ENCODE peak calls at places on chromosome 11, in eight cellular contexts. N, Y, C, J, L, E, H and T are unnamed samples.

GRCh38 chr11:47797633-47798032 is 30.5 kb upstream of the FNBP4 start:
- ATAC-seq in N (no peak), Y (peak), C (no peak), J (peak), L (peak), E (no peak), H (no peak), T (no peak)

GRCh38 chr11:17294033-17294432 is 17.5 kb downstream of the NUCB2 start:
- ATAC-seq in N (no peak), Y (no peak), C (no peak), J (no peak), L (no peak), E (no peak), H (no peak), T (no peak)

GRCh38 chr11:34636127-34636526 is 15.2 kb downstream of the EHF start:
- ATAC-seq in N (no peak), Y (no peak), C (no peak), J (no peak), L (no peak), E (no peak), H (no peak), T (no peak)

GRCh38 chr11:34188181-34188580 is 82.8 kb downstream of the NAT10 start:
- ATAC-seq in N (no peak), Y (no peak), C (peak), J (no peak), L (no peak), E (no peak), H (no peak), T (no peak)

GRCh38 chr11:85742873-85743275 is 56.9 kb upstream of the CCDC89 start:
- ATAC-seq in N (no peak), Y (peak), C (peak), J (peak), L (no peak), E (no peak), H (no peak), T (no peak)

GRCh38 chr11:59429924-59430516 is 3.8 kb upstream of the OR5A2 start:
- ATAC-seq in N (no peak), Y (peak), C (peak), J (peak), L (no peak), E (peak), H (no peak), T (no peak)

GRCh38 chr11:69360606-69361005 is 66.7 kb downstream of the MYEOV start:
- ATAC-seq in N (no peak), Y (no peak), C (no peak), J (no peak), L (no peak), E (no peak), H (no peak), T (no peak)

GRCh38 chr11:86062719-86063118 is 6.2 kb downstream of the PICALM start:
- ATAC-seq in N (no peak), Y (no peak), C (peak), J (no peak), L (peak), E (no peak), H (peak), T (peak)

GRCh38 chr11:104564921-104565580 is 333.2 kb downstream of the CASP12 start:
- ATAC-seq in N (no peak), Y (no peak), C (peak), J (no peak), L (no peak), E (no peak), H (no peak), T (no peak)

GRCh38 chr11:121358775-121359174 is 66.2 kb downstream of the SC5D start:
- ATAC-seq in N (no peak), Y (no peak), C (no peak), J (no peak), L (no peak), E (no peak), H (peak), T (no peak)

GRCh38 chr11:113160652-113161051 is 153.7 kb upstream of the TTC12 start:
- ATAC-seq in N (no peak), Y (no peak), C (no peak), J (no peak), L (no peak), E (no peak), H (no peak), T (no peak)

GRCh38 chr11:69374110-69374981 is 80.4 kb downstream of the MYEOV start:
- ATAC-seq in N (no peak), Y (no peak), C (no peak), J (no peak), L (no peak), E (peak), H (no peak), T (no peak)

GRCh38 chr11:119298726-119299125 is 18.2 kb downstream of the MCAM start:
- ATAC-seq in N (no peak), Y (no peak), C (no peak), J (no peak), L (no peak), E (no peak), H (peak), T (peak)

GRCh38 chr11:12179019-12179418 is 68.6 kb downstream of the MICAL2 start:
- ATAC-seq in N (no peak), Y (no peak), C (peak), J (no peak), L (no peak), E (peak), H (peak), T (no peak)

GRCh38 chr11:3969613-3970012 is 114.1 kb downstream of the STIM1 start:
- ATAC-seq in N (no peak), Y (no peak), C (no peak), J (no peak), L (no peak), E (no peak), H (no peak), T (peak)

GRCh38 chr11:81749245-81749644 is 984.4 kb downstream of the FAM181B start:
- ATAC-seq in N (no peak), Y (no peak), C (no peak), J (no peak), L (no peak), E (no peak), H (no peak), T (no peak)

GRCh38 chr11:111352935-111353695 is 26.0 kb downstream of the POU2AF1 start:
- ATAC-seq in N (no peak), Y (no peak), C (peak), J (no peak), L (no peak), E (no peak), H (peak), T (no peak)

GRCh38 chr11:6647282-6647679 is 8.3 kb downstream of the DCHS1 start:
- ATAC-seq in N (no peak), Y (no peak), C (peak), J (no peak), L (no peak), E (no peak), H (peak), T (peak)

GRCh38 chr11:17751558-17751957 is 17.0 kb downstream of the KCNC1 start:
- ATAC-seq in N (no peak), Y (no peak), C (no peak), J (no peak), L (no peak), E (no peak), H (no peak), T (no peak)

GRCh38 chr11:60761436-60762190 is 4.9 kb downstream of the MS4A15 start:
- ATAC-seq in N (no peak), Y (no peak), C (no peak), J (no peak), L (no peak), E (no peak), H (no peak), T (no peak)

GRCh38 chr11:57479925-57480324 is 19.6 kb downstream of the RTN4RL2 start:
- ATAC-seq in N (peak), Y (peak), C (no peak), J (no peak), L (peak), E (peak), H (no peak), T (no peak)

GRCh38 chr11:1151366-1152315 is 6.1 kb upstream of the MUC5AC start:
- ATAC-seq in N (peak), Y (no peak), C (no peak), J (peak), L (no peak), E (no peak), H (peak), T (no peak)

GRCh38 chr11:48182860-48183526 is 33.6 kb upstream of the OR4B1 start:
- ATAC-seq in N (no peak), Y (no peak), C (no peak), J (no peak), L (no peak), E (no peak), H (peak), T (no peak)

GRCh38 chr11:65375012-65375411 is 7.4 kb downstream of the SLC25A45 start:
- ATAC-seq in N (no peak), Y (no peak), C (no peak), J (no peak), L (no peak), E (no peak), H (no peak), T (no peak)

GRCh38 chr11:112795142-112795815 is 165.9 kb upstream of the NCAM1 start:
- ATAC-seq in N (peak), Y (peak), C (peak), J (peak), L (no peak), E (peak), H (peak), T (no peak)

GRCh38 chr11:47160753-47161133 is 15.9 kb downstream of the ARFGAP2 start:
- ATAC-seq in N (peak), Y (peak), C (no peak), J (no peak), L (peak), E (peak), H (peak), T (no peak)

GRCh38 chr11:18853086-18853720 is 61.6 kb upstream of the PTPN5 start:
- ATAC-seq in N (peak), Y (peak), C (peak), J (peak), L (no peak), E (peak), H (no peak), T (no peak)

GRCh38 chr11:84316866-84317560 is 1030.8 kb upstream of the CCDC90B start:
- ATAC-seq in N (peak), Y (peak), C (peak), J (no peak), L (no peak), E (no peak), H (peak), T (peak)

GRCh38 chr11:108596701-108597100 is 3.1 kb upstream of the EXPH5 start:
- ATAC-seq in N (no peak), Y (no peak), C (no peak), J (no peak), L (no peak), E (no peak), H (no peak), T (no peak)

GRCh38 chr11:108727665-108728064 is 62.8 kb downstream of the DDX10 start:
- ATAC-seq in N (no peak), Y (no peak), C (no peak), J (no peak), L (no peak), E (no peak), H (no peak), T (no peak)

GRCh38 chr11:65435981-65436411 is 13.4 kb downstream of the NEAT1 start:
- ATAC-seq in N (peak), Y (peak), C (peak), J (peak), L (no peak), E (peak), H (peak), T (peak)

GRCh38 chr11:9571071-9571765 is 2.3 kb upstream of the WEE1 start:
- ATAC-seq in N (no peak), Y (no peak), C (no peak), J (no peak), L (no peak), E (no peak), H (no peak), T (no peak)

GRCh38 chr11:57648791-57649735 is 649 bp downstream of the YPEL4 start:
- ATAC-seq in N (peak), Y (no peak), C (no peak), J (peak), L (no peak), E (no peak), H (no peak), T (no peak)

GRCh38 chr11:102546427-102546826 is 15.9 kb upstream of the MMP7 start:
- ATAC-seq in N (no peak), Y (no peak), C (no peak), J (no peak), L (no peak), E (no peak), H (no peak), T (no peak)

GRCh38 chr11:94326947-94327346 is 22.6 kb downstream of the IZUMO1R start:
- ATAC-seq in N (no peak), Y (no peak), C (no peak), J (no peak), L (no peak), E (no peak), H (no peak), T (no peak)

GRCh38 chr11:111393096-111393495 is 14.0 kb upstream of the POU2AF1 start:
- ATAC-seq in N (no peak), Y (no peak), C (no peak), J (no peak), L (no peak), E (no peak), H (no peak), T (no peak)

GRCh38 chr11:13883042-13883441 is 79.5 kb upstream of the SPON1 start:
- ATAC-seq in N (no peak), Y (no peak), C (peak), J (no peak), L (peak), E (peak), H (no peak), T (no peak)

GRCh38 chr11:134069996-134070845 is 1.3 kb downstream of the JAM3 start:
- ATAC-seq in N (no peak), Y (no peak), C (no peak), J (no peak), L (no peak), E (no peak), H (no peak), T (no peak)
- H3K4me3 ChIP-seq in N (no peak), Y (no peak), C (peak), J (no peak), L (no peak), E (no peak), H (no peak), T (peak)

DNA sequence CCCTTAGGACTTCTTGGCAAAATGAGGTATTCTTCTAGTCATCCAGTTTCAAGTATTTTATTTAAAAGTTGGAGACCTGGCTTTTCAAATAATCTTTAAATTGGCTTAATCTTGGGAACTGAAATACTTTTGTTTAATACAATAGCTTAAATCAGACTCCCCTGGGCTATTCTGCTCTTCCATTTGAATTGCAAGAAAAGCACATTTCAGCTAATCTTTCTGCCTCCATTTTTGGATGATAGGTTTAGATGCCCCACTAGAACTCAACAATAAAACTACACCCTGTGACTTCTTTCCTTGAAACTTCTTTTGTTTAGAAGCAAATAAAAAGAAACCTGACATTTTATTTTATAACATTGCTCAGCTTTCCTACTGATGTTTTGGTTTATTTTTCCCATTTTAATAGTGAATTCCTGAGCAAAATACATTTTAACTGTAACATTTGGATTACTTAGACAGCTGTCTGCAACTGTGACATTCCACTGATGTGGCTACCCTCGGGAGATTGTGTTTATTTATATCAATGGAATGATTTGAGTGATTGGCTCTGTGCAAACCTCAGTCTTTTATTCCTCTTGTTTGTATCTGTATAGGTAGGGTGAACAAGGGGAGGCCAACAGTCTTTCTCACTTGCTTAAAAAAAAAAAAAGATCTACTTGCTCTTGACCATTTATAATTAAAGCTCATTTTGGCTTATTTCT is 1045.8 kb upstream of the CNTN5 start:
- ATAC-seq in N (no peak), Y (no peak), C (no peak), J (no peak), L (no peak), E (no peak), H (no peak), T (no peak)
- H3K4me3 ChIP-seq in N (no peak), Y (no peak), C (no peak), J (no peak), L (no peak), E (no peak), H (no peak), T (no peak)

GRCh38 chr11:73431431-73431830 is 55.2 kb downstream of the RELT start:
- ATAC-seq in N (no peak), Y (no peak), C (no peak), J (no peak), L (no peak), E (no peak), H (no peak), T (no peak)

GRCh38 chr11:73430326-73430725 is 54.1 kb downstream of the RELT start:
- ATAC-seq in N (no peak), Y (no peak), C (no peak), J (no peak), L (no peak), E (no peak), H (no peak), T (no peak)

GRCh38 chr11:73428227-73428626 is 52.0 kb downstream of the RELT start:
- ATAC-seq in N (no peak), Y (no peak), C (no peak), J (no peak), L (no peak), E (no peak), H (no peak), T (no peak)

GRCh38 chr11:73426184-73426845 is 50.1 kb downstream of the RELT start:
- ATAC-seq in N (no peak), Y (no peak), C (no peak), J (no peak), L (no peak), E (no peak), H (no peak), T (peak)

DNA sequence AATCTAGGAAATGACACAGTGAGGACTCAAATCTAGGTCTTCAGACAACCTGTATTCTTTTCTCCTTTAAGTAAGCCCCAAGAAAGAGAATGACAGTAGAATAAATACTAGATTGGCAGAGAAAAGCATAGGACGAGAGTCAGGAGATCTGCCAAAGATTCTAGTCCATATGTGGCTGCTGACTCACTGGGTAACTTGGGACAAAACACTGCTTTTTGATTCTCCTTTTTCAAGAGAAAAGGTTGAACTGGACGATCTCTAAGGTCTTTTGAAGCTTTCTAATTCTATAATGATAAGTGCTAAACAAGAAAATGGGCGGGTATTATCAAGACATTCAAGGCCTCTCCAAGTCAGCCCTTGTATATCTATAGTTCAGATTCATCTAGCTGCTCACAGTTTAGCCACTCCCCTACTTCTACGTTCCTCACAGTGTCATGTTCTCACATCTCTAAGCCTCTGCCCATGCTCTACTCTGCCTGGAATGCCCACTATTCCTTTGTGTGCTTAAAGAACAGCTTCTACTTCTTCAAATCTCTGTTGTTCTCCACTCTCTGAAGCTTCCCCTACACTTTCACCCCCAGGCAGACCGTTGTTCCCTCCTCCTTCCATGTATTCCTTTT is 53.0 kb downstream of the RELT start:
- ATAC-seq in N (no peak), Y (no peak), C (no peak), J (peak), L (no peak), E (no peak), H (no peak), T (no peak)
- H3K4me3 ChIP-seq in N (no peak), Y (no peak), C (no peak), J (no peak), L (no peak), E (no peak), H (no peak), T (no peak)

GRCh38 chr11:43904737-43905515 is 24.3 kb downstream of the ALKBH3 start:
- ATAC-seq in N (no peak), Y (peak), C (peak), J (no peak), L (no peak), E (no peak), H (no peak), T (peak)
- H3K4me3 ChIP-seq in N (no peak), Y (no peak), C (no peak), J (no peak), L (no peak), E (no peak), H (no peak), T (no peak)

DNA sequence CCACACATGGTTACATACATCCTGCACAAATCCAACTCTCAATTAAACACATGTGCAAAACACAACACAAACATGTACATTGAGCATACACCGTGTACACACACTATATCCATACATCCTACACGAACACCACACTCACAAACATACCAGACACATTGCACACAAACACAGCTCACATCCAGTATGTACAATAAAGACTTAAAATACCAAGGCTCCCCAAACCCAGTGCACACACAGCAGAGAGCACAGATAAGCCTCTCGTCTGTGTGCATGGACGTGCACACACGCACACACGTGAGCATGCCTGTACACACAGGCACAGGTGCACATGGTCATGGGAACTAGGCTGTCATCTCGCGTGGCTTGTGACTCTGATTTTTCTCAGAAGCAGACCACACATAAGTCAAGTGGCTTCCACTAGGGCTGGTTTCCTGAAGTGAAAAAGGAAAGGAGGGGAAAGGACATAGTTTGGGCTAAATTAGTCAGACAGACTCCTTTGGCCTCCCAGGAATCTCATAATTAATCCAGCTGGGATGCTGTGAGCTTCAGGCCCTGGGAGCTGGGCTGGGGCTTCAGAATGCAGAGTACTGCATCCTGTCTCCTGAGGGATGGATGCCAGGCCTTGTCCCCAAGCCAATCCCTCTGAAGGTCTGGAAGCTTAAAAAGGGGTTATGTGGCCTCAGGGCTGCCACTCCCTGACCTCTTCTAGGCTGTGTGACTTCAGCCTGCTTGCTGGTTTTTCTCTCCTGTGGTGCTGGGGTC is 6.6 kb upstream of the LRRC32 start:
- ATAC-seq in N (no peak), Y (no peak), C (no peak), J (no peak), L (no peak), E (no peak), H (no peak), T (no peak)
- H3K4me3 ChIP-seq in N (no peak), Y (no peak), C (no peak), J (no peak), L (no peak), E (no peak), H (no peak), T (no peak)

GRCh38 chr11:134045799-134046635 is 22.9 kb upstream of the JAM3 start:
- ATAC-seq in N (peak), Y (peak), C (no peak), J (peak), L (peak), E (peak), H (peak), T (peak)

GRCh38 chr11:134048028-134048427 is 20.8 kb upstream of the JAM3 start:
- ATAC-seq in N (no peak), Y (no peak), C (no peak), J (no peak), L (no peak), E (no peak), H (no peak), T (no peak)

GRCh38 chr11:134047586-134047999 is 21.3 kb upstream of the JAM3 start:
- ATAC-seq in N (peak), Y (peak), C (peak), J (peak), L (no peak), E (peak), H (peak), T (peak)

GRCh38 chr11:134044514-134045284 is 24.2 kb upstream of the JAM3 start:
- ATAC-seq in N (no peak), Y (no peak), C (no peak), J (no peak), L (no peak), E (no peak), H (no peak), T (no peak)

GRCh38 chr11:134046681-134047449 is 22.0 kb upstream of the JAM3 start:
- ATAC-seq in N (no peak), Y (no peak), C (no peak), J (no peak), L (no peak), E (no peak), H (no peak), T (no peak)
- H3K4me3 ChIP-seq in N (no peak), Y (no peak), C (no peak), J (no peak), L (no peak), E (no peak), H (peak), T (peak)